ENCODE peak calls at places on chromosomes 11 and 22, in nine cellular contexts. One of them, this sample, is unnamed.

GRCh38 chr11:128862913-128863660 is 4.0 kb downstream of the KCNJ1 start:
- DNase-seq in neural progenitor cell: no peak
- DNase-seq in Calu3: no peak
- DNase-seq in cardiac muscle cell: peak; percentile 34
- DNase-seq in HCT116: no peak
- DNase-seq in upper lobe of right lung: no peak
- DNase-seq in heart left ventricle: no peak
- DNase-seq in endothelial cell of umbilical vein: peak; percentile 25
- DNase-seq in cardiac fibroblast: peak; percentile 31
- DNase-seq in this sample: no peak

GRCh38 chr11:65522640-65523322 is 2.1 kb upstream of the SCYL1 start:
- DNase-seq in heart left ventricle: no peak
- DNase-seq in cardiac fibroblast: peak; percentile 51
- DNase-seq in upper lobe of right lung: peak; percentile 22
- DNase-seq in neural progenitor cell: no peak
- DNase-seq in cardiac muscle cell: peak; percentile 58
- DNase-seq in HCT116: no peak
- DNase-seq in endothelial cell of umbilical vein: no peak
- DNase-seq in Calu3: no peak
- DNase-seq in this sample: no peak

GRCh38 chr22:49968831-49969661 is 8.5 kb downstream of the PIM3 start:
- DNase-seq in HCT116: no peak
- DNase-seq in heart left ventricle: peak; percentile 33
- DNase-seq in cardiac fibroblast: no peak
- DNase-seq in cardiac muscle cell: no peak
- DNase-seq in neural progenitor cell: peak; percentile 3
- DNase-seq in Calu3: no peak
- DNase-seq in endothelial cell of umbilical vein: no peak
- DNase-seq in upper lobe of right lung: peak; percentile 68
- DNase-seq in this sample: no peak

GRCh38 chr22:28175730-28176492 is 256.9 kb upstream of the PITPNB start:
- DNase-seq in heart left ventricle: no peak
- DNase-seq in HCT116: no peak
- DNase-seq in cardiac fibroblast: no peak
- DNase-seq in upper lobe of right lung: no peak
- DNase-seq in endothelial cell of umbilical vein: no peak
- DNase-seq in Calu3: no peak
- DNase-seq in neural progenitor cell: no peak
- DNase-seq in cardiac muscle cell: no peak
- DNase-seq in this sample: no peak

GRCh38 chr11:110261195-110262140 is 34.9 kb downstream of the RDX start:
- DNase-seq in heart left ventricle: no peak
- DNase-seq in neural progenitor cell: no peak
- DNase-seq in Calu3: no peak
- DNase-seq in cardiac muscle cell: peak; percentile 33
- DNase-seq in HCT116: no peak
- DNase-seq in cardiac fibroblast: peak; percentile 22
- DNase-seq in endothelial cell of umbilical vein: peak; percentile 57
- DNase-seq in upper lobe of right lung: no peak
- DNase-seq in this sample: no peak

GRCh38 chr11:976431-977160 is 50.9 kb downstream of the AP2A2 start:
- DNase-seq in cardiac muscle cell: peak; percentile 70
- DNase-seq in cardiac fibroblast: peak; percentile 61
- DNase-seq in endothelial cell of umbilical vein: no peak
- DNase-seq in HCT116: no peak
- DNase-seq in upper lobe of right lung: no peak
- DNase-seq in Calu3: no peak
- DNase-seq in neural progenitor cell: no peak
- DNase-seq in heart left ventricle: no peak
- DNase-seq in this sample: no peak

GRCh38 chr22:45448431-45448830 is 34.9 kb downstream of the RIBC2 start:
- DNase-seq in HCT116: no peak
- DNase-seq in cardiac fibroblast: peak; percentile 94
- DNase-seq in heart left ventricle: peak; percentile 85
- DNase-seq in neural progenitor cell: no peak
- DNase-seq in upper lobe of right lung: no peak
- DNase-seq in Calu3: no peak
- DNase-seq in endothelial cell of umbilical vein: no peak
- DNase-seq in cardiac muscle cell: peak; percentile 79
- DNase-seq in this sample: no peak

GRCh38 chr11:117010808-117011540 is 87.3 kb downstream of the SIK3 start:
- DNase-seq in HCT116: no peak
- DNase-seq in Calu3: no peak
- DNase-seq in neural progenitor cell: no peak
- DNase-seq in upper lobe of right lung: no peak
- DNase-seq in heart left ventricle: no peak
- DNase-seq in endothelial cell of umbilical vein: peak; percentile 37
- DNase-seq in cardiac fibroblast: peak; percentile 90
- DNase-seq in cardiac muscle cell: peak; percentile 93
- DNase-seq in this sample: no peak

GRCh38 chr11:36386411-36386810 is 90.3 kb downstream of the PRR5L start:
- DNase-seq in endothelial cell of umbilical vein: no peak
- DNase-seq in cardiac muscle cell: no peak
- DNase-seq in heart left ventricle: no peak
- DNase-seq in cardiac fibroblast: no peak
- DNase-seq in neural progenitor cell: no peak
- DNase-seq in Calu3: no peak
- DNase-seq in HCT116: no peak
- DNase-seq in upper lobe of right lung: no peak
- DNase-seq in this sample: no peak

GRCh38 chr11:1119282-1120146 is 38.2 kb upstream of the MUC5AC start:
- DNase-seq in Calu3: no peak
- DNase-seq in endothelial cell of umbilical vein: no peak
- DNase-seq in neural progenitor cell: no peak
- DNase-seq in HCT116: no peak
- DNase-seq in upper lobe of right lung: peak; percentile 42
- DNase-seq in cardiac muscle cell: no peak
- DNase-seq in heart left ventricle: no peak
- DNase-seq in cardiac fibroblast: no peak
- DNase-seq in this sample: peak; percentile 68

GRCh38 chr22:29217827-29218757 is 12.4 kb downstream of the EMID1 start:
- DNase-seq in upper lobe of right lung: no peak
- DNase-seq in neural progenitor cell: no peak
- DNase-seq in endothelial cell of umbilical vein: no peak
- DNase-seq in cardiac muscle cell: no peak
- DNase-seq in heart left ventricle: no peak
- DNase-seq in cardiac fibroblast: no peak
- DNase-seq in HCT116: no peak
- DNase-seq in Calu3: no peak
- DNase-seq in this sample: peak; percentile 68

GRCh38 chr11:86492370-86493030 is 117.8 kb downstream of the CCDC81 start:
- DNase-seq in upper lobe of right lung: no peak
- DNase-seq in endothelial cell of umbilical vein: peak; percentile 82
- DNase-seq in cardiac fibroblast: peak; percentile 81
- DNase-seq in cardiac muscle cell: peak; percentile 71
- DNase-seq in neural progenitor cell: no peak
- DNase-seq in Calu3: no peak
- DNase-seq in HCT116: no peak
- DNase-seq in heart left ventricle: no peak
- DNase-seq in this sample: no peak

GRCh38 chr22:22111267-22111751 is 128.7 kb upstream of the TOP3B start:
- DNase-seq in endothelial cell of umbilical vein: no peak
- DNase-seq in HCT116: no peak
- DNase-seq in heart left ventricle: no peak
- DNase-seq in cardiac fibroblast: peak; percentile 35
- DNase-seq in Calu3: no peak
- DNase-seq in upper lobe of right lung: no peak
- DNase-seq in neural progenitor cell: no peak
- DNase-seq in cardiac muscle cell: peak; percentile 58
- DNase-seq in this sample: no peak

GRCh38 chr11:63614136-63614664 is at the start of gene PLAAT3:
- DNase-seq in cardiac fibroblast: peak; percentile 87
- DNase-seq in neural progenitor cell: peak; percentile 76
- DNase-seq in Calu3: peak; percentile 88
- DNase-seq in endothelial cell of umbilical vein: peak; percentile 58
- DNase-seq in upper lobe of right lung: peak; percentile 94
- DNase-seq in HCT116: peak; percentile 36
- DNase-seq in heart left ventricle: peak; percentile 92
- DNase-seq in cardiac muscle cell: peak; percentile 83
- DNase-seq in this sample: no peak

GRCh38 chr11:78426845-78427244 is 9.2 kb upstream of the GAB2 start:
- DNase-seq in neural progenitor cell: no peak
- DNase-seq in upper lobe of right lung: no peak
- DNase-seq in cardiac fibroblast: no peak
- DNase-seq in endothelial cell of umbilical vein: no peak
- DNase-seq in Calu3: no peak
- DNase-seq in cardiac muscle cell: no peak
- DNase-seq in HCT116: no peak
- DNase-seq in heart left ventricle: no peak
- DNase-seq in this sample: no peak

GRCh38 chr11:15826826-15827225 is 529.5 kb downstream of the SOX6 start:
- DNase-seq in cardiac fibroblast: peak; percentile 61
- DNase-seq in upper lobe of right lung: peak; percentile 67
- DNase-seq in neural progenitor cell: peak; percentile 86
- DNase-seq in heart left ventricle: peak; percentile 35
- DNase-seq in cardiac muscle cell: peak; percentile 71
- DNase-seq in Calu3: peak; percentile 74
- DNase-seq in endothelial cell of umbilical vein: peak; percentile 49
- DNase-seq in HCT116: peak; percentile 4
- DNase-seq in this sample: no peak
- TF ChIP-seq CTCF in cardiac fibroblast: peak; percentile 67
- TF ChIP-seq CTCF in upper lobe of right lung: peak; percentile 53
- TF ChIP-seq CTCF in neural progenitor cell: peak; percentile 94
- TF ChIP-seq CTCF in heart left ventricle: peak; percentile 65
- TF ChIP-seq CTCF in cardiac muscle cell: peak; percentile 82
- TF ChIP-seq CTCF in Calu3: peak; percentile 80
- TF ChIP-seq CTCF in endothelial cell of umbilical vein: peak; percentile 65
- TF ChIP-seq CTCF in HCT116: no peak
- TF ChIP-seq CTCF in this sample: peak; percentile 88

DNA sequence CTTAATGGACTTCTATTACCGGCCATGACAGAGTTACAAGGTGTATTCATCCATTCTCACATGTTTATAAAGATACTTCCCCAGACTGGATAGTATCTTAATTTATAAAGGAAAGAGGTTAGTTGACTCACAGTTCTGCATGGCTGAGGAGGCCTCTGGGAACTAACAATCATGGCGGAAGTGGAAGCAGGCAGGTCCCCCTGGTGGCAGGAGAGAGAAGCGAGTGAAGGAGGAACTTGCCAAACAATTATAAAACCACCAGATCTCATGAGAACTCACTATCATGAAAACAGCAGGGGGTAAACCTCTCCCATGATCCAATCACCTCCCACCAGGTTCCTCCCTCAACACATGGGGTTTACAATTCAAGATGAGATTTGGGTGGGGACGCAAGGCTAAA is 170.0 kb upstream of the PDGFD start:
- DNase-seq in heart left ventricle: no peak
- DNase-seq in HCT116: peak; percentile 7
- DNase-seq in endothelial cell of umbilical vein: peak; percentile 3
- DNase-seq in neural progenitor cell: no peak
- DNase-seq in cardiac muscle cell: no peak
- DNase-seq in Calu3: no peak
- DNase-seq in cardiac fibroblast: no peak
- DNase-seq in upper lobe of right lung: no peak
- DNase-seq in this sample: no peak
- TF ChIP-seq CTCF in heart left ventricle: peak; percentile 8
- TF ChIP-seq CTCF in HCT116: no peak
- TF ChIP-seq CTCF in endothelial cell of umbilical vein: peak; percentile 18
- TF ChIP-seq CTCF in neural progenitor cell: peak; percentile 33
- TF ChIP-seq CTCF in cardiac muscle cell: peak; percentile 15
- TF ChIP-seq CTCF in Calu3: no peak
- TF ChIP-seq CTCF in cardiac fibroblast: peak; percentile 37
- TF ChIP-seq CTCF in upper lobe of right lung: no peak
- TF ChIP-seq CTCF in this sample: peak; percentile 62

DNA sequence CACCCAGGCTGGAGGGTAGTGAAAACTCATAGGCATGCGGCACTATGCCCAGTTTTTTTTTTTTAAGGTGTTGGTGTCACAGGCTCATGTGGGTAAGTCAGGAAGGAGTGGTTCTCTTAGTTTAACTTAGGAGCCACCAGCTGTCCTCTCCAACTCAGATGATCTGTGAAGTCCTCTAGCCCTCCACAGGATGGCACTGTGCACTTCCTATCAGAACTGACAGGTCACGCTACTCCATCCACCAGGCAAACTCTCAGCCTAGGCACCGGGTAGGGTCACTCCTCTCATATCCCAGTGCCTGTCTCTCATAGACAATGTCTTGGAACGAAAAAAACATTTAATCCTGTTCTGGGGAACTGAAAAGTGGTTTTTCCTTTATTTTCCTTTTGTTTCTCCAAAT is 16.5 kb downstream of the NAP1L4 start:
- DNase-seq in cardiac fibroblast: peak; percentile 52
- DNase-seq in neural progenitor cell: peak; percentile 45
- DNase-seq in Calu3: peak; percentile 19
- DNase-seq in cardiac muscle cell: peak; percentile 44
- DNase-seq in endothelial cell of umbilical vein: no peak
- DNase-seq in upper lobe of right lung: no peak
- DNase-seq in heart left ventricle: no peak
- DNase-seq in HCT116: peak; percentile 36
- DNase-seq in this sample: no peak
- TF ChIP-seq CTCF in cardiac fibroblast: peak; percentile 57
- TF ChIP-seq CTCF in neural progenitor cell: peak; percentile 51
- TF ChIP-seq CTCF in Calu3: peak; percentile 29
- TF ChIP-seq CTCF in cardiac muscle cell: peak; percentile 50
- TF ChIP-seq CTCF in endothelial cell of umbilical vein: peak; percentile 22
- TF ChIP-seq CTCF in upper lobe of right lung: peak; percentile 40
- TF ChIP-seq CTCF in heart left ventricle: peak; percentile 43
- TF ChIP-seq CTCF in HCT116: peak; percentile 55
- TF ChIP-seq CTCF in this sample: peak; percentile 65

DNA sequence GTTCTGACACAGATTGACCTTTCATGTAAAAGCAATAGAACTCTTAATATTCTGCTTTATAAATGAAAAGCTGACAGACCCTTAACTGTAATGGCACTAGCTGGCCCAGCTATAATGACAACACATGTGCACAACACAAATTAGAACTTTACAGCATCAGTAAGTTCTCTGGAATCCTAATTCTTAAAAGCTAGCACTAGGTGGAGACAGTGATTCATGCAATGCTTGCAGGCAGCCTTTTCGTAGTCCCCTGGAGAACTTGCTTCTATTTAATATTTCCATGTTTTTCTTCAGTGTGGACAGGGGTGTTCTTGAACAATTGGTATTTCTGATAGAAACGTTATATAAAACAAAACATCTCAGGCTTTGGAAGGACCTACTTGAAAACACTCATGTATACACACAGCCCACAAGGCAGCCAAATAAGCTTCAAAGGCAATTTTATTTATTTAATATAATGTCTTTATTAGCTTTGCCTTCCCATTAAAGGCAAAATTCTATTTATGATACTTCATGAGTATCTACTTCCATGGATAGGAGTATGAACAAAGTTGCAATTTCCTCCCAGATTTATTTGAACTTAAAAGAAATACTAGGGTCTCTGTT is 374.3 kb upstream of the MPPED2 start:
- DNase-seq in upper lobe of right lung: no peak
- DNase-seq in cardiac fibroblast: peak; percentile 53
- DNase-seq in cardiac muscle cell: peak; percentile 66
- DNase-seq in neural progenitor cell: peak; percentile 72
- DNase-seq in heart left ventricle: no peak
- DNase-seq in endothelial cell of umbilical vein: peak; percentile 4
- DNase-seq in HCT116: peak; percentile 35
- DNase-seq in Calu3: peak; percentile 10
- DNase-seq in this sample: no peak
- TF ChIP-seq CTCF in upper lobe of right lung: peak; percentile 28
- TF ChIP-seq CTCF in cardiac fibroblast: peak; percentile 57
- TF ChIP-seq CTCF in cardiac muscle cell: peak; percentile 47
- TF ChIP-seq CTCF in neural progenitor cell: peak; percentile 88
- TF ChIP-seq CTCF in heart left ventricle: peak; percentile 59
- TF ChIP-seq CTCF in endothelial cell of umbilical vein: no peak
- TF ChIP-seq CTCF in HCT116: peak; percentile 54
- TF ChIP-seq CTCF in Calu3: peak; percentile 56
- TF ChIP-seq CTCF in this sample: peak; percentile 85

GRCh38 chr11:93529707-93530467 is 13.3 kb downstream of the SMCO4 start:
- DNase-seq in upper lobe of right lung: peak; percentile 70
- DNase-seq in HCT116: no peak
- DNase-seq in cardiac muscle cell: no peak
- DNase-seq in neural progenitor cell: no peak
- DNase-seq in heart left ventricle: peak; percentile 54
- DNase-seq in cardiac fibroblast: no peak
- DNase-seq in Calu3: no peak
- DNase-seq in endothelial cell of umbilical vein: peak; percentile 6
- DNase-seq in this sample: no peak
- TF ChIP-seq CTCF in upper lobe of right lung: no peak
- TF ChIP-seq CTCF in HCT116: no peak
- TF ChIP-seq CTCF in cardiac muscle cell: no peak
- TF ChIP-seq CTCF in neural progenitor cell: no peak
- TF ChIP-seq CTCF in heart left ventricle: no peak
- TF ChIP-seq CTCF in cardiac fibroblast: no peak
- TF ChIP-seq CTCF in Calu3: no peak
- TF ChIP-seq CTCF in endothelial cell of umbilical vein: no peak
- TF ChIP-seq CTCF in this sample: no peak

This sample was measured in type B pancreatic cell.